ENCODE peak calls at places on chromosomes 16 and 17, in ten cellular contexts. One of them, this sample, is unnamed.

GRCh38 chr16:81729451-81729850 is 49.6 kb upstream of the PLCG2 start:
- DNase-seq in fibroblast of the aortic adventitia: no peak
- DNase-seq in stimulated activated CD4-positive, alpha-beta T cell treated with anti-CD3 and anti-CD28 coated beads, Interleukin-4, amount 100 ng/mL, for 4 hours: no peak
- DNase-seq in NCI-H1048: no peak
- DNase-seq in activated T-cell treated with anti-CD3 and anti-CD28 coated beads for 1 hour: no peak
- DNase-seq in activated CD8-positive, alpha-beta T cell treated with anti-CD3 and anti-CD28 coated beads for 36 hours: peak; percentile 27
- DNase-seq in small intestine: no peak
- DNase-seq in Calu3: no peak
- DNase-seq in NCI-H2081: no peak
- DNase-seq in body of pancreas: no peak
- DNase-seq in this sample: no peak

GRCh38 chr17:20092292-20092867 is 83.2 kb downstream of the SPECC1 start:
- DNase-seq in small intestine: no peak
- DNase-seq in NCI-H2081: no peak
- DNase-seq in activated CD8-positive, alpha-beta T cell treated with anti-CD3 and anti-CD28 coated beads for 36 hours: no peak
- DNase-seq in fibroblast of the aortic adventitia: no peak
- DNase-seq in stimulated activated CD4-positive, alpha-beta T cell treated with anti-CD3 and anti-CD28 coated beads, Interleukin-4, amount 100 ng/mL, for 4 hours: no peak
- DNase-seq in NCI-H1048: no peak
- DNase-seq in Calu3: no peak
- DNase-seq in activated T-cell treated with anti-CD3 and anti-CD28 coated beads for 1 hour: no peak
- DNase-seq in body of pancreas: no peak
- DNase-seq in this sample: no peak

GRCh38 chr16:19363741-19364140 is 53.9 kb upstream of the TMC5 start:
- DNase-seq in activated CD8-positive, alpha-beta T cell treated with anti-CD3 and anti-CD28 coated beads for 36 hours: no peak
- DNase-seq in small intestine: no peak
- DNase-seq in NCI-H1048: no peak
- DNase-seq in NCI-H2081: no peak
- DNase-seq in Calu3: no peak
- DNase-seq in activated T-cell treated with anti-CD3 and anti-CD28 coated beads for 1 hour: no peak
- DNase-seq in fibroblast of the aortic adventitia: no peak
- DNase-seq in body of pancreas: no peak
- DNase-seq in stimulated activated CD4-positive, alpha-beta T cell treated with anti-CD3 and anti-CD28 coated beads, Interleukin-4, amount 100 ng/mL, for 4 hours: no peak
- DNase-seq in this sample: no peak

GRCh38 chr17:77456271-77456950 is 315.6 kb downstream of the SEC14L1 start:
- DNase-seq in activated CD8-positive, alpha-beta T cell treated with anti-CD3 and anti-CD28 coated beads for 36 hours: peak; percentile 43
- DNase-seq in activated T-cell treated with anti-CD3 and anti-CD28 coated beads for 1 hour: no peak
- DNase-seq in small intestine: no peak
- DNase-seq in stimulated activated CD4-positive, alpha-beta T cell treated with anti-CD3 and anti-CD28 coated beads, Interleukin-4, amount 100 ng/mL, for 4 hours: no peak
- DNase-seq in NCI-H2081: no peak
- DNase-seq in fibroblast of the aortic adventitia: no peak
- DNase-seq in body of pancreas: no peak
- DNase-seq in Calu3: no peak
- DNase-seq in NCI-H1048: no peak
- DNase-seq in this sample: no peak

GRCh38 chr17:75531724-75532090 is 6.2 kb downstream of the LLGL2 start:
- DNase-seq in activated T-cell treated with anti-CD3 and anti-CD28 coated beads for 1 hour: no peak
- DNase-seq in activated CD8-positive, alpha-beta T cell treated with anti-CD3 and anti-CD28 coated beads for 36 hours: no peak
- DNase-seq in NCI-H2081: no peak
- DNase-seq in NCI-H1048: no peak
- DNase-seq in body of pancreas: no peak
- DNase-seq in Calu3: peak; percentile 62
- DNase-seq in stimulated activated CD4-positive, alpha-beta T cell treated with anti-CD3 and anti-CD28 coated beads, Interleukin-4, amount 100 ng/mL, for 4 hours: no peak
- DNase-seq in fibroblast of the aortic adventitia: no peak
- DNase-seq in small intestine: peak; percentile 57
- DNase-seq in this sample: no peak

GRCh38 chr16:12000032-12000431 is 23.5 kb downstream of the SNX29 start:
- DNase-seq in Calu3: no peak
- DNase-seq in activated T-cell treated with anti-CD3 and anti-CD28 coated beads for 1 hour: no peak
- DNase-seq in stimulated activated CD4-positive, alpha-beta T cell treated with anti-CD3 and anti-CD28 coated beads, Interleukin-4, amount 100 ng/mL, for 4 hours: no peak
- DNase-seq in small intestine: no peak
- DNase-seq in NCI-H2081: no peak
- DNase-seq in activated CD8-positive, alpha-beta T cell treated with anti-CD3 and anti-CD28 coated beads for 36 hours: no peak
- DNase-seq in NCI-H1048: no peak
- DNase-seq in body of pancreas: no peak
- DNase-seq in fibroblast of the aortic adventitia: no peak
- DNase-seq in this sample: no peak

GRCh38 chr17:81615401-81615930 is 21.4 kb downstream of the NPLOC4 start:
- DNase-seq in body of pancreas: no peak
- DNase-seq in small intestine: no peak
- DNase-seq in NCI-H1048: no peak
- DNase-seq in stimulated activated CD4-positive, alpha-beta T cell treated with anti-CD3 and anti-CD28 coated beads, Interleukin-4, amount 100 ng/mL, for 4 hours: no peak
- DNase-seq in activated T-cell treated with anti-CD3 and anti-CD28 coated beads for 1 hour: no peak
- DNase-seq in fibroblast of the aortic adventitia: no peak
- DNase-seq in NCI-H2081: no peak
- DNase-seq in activated CD8-positive, alpha-beta T cell treated with anti-CD3 and anti-CD28 coated beads for 36 hours: peak; percentile 22
- DNase-seq in Calu3: no peak
- DNase-seq in this sample: no peak

GRCh38 chr17:18042969-18043368 is 3.8 kb downstream of the GID4 start:
- DNase-seq in Calu3: no peak
- DNase-seq in fibroblast of the aortic adventitia: no peak
- DNase-seq in NCI-H2081: no peak
- DNase-seq in NCI-H1048: no peak
- DNase-seq in activated CD8-positive, alpha-beta T cell treated with anti-CD3 and anti-CD28 coated beads for 36 hours: no peak
- DNase-seq in small intestine: no peak
- DNase-seq in activated T-cell treated with anti-CD3 and anti-CD28 coated beads for 1 hour: no peak
- DNase-seq in stimulated activated CD4-positive, alpha-beta T cell treated with anti-CD3 and anti-CD28 coated beads, Interleukin-4, amount 100 ng/mL, for 4 hours: no peak
- DNase-seq in body of pancreas: no peak
- DNase-seq in this sample: no peak

GRCh38 chr16:17161034-17161433 is 309.7 kb downstream of the XYLT1 start:
- DNase-seq in Calu3: no peak
- DNase-seq in activated T-cell treated with anti-CD3 and anti-CD28 coated beads for 1 hour: no peak
- DNase-seq in stimulated activated CD4-positive, alpha-beta T cell treated with anti-CD3 and anti-CD28 coated beads, Interleukin-4, amount 100 ng/mL, for 4 hours: no peak
- DNase-seq in small intestine: no peak
- DNase-seq in activated CD8-positive, alpha-beta T cell treated with anti-CD3 and anti-CD28 coated beads for 36 hours: no peak
- DNase-seq in body of pancreas: no peak
- DNase-seq in NCI-H1048: no peak
- DNase-seq in NCI-H2081: no peak
- DNase-seq in fibroblast of the aortic adventitia: no peak
- DNase-seq in this sample: no peak

GRCh38 chr16:62201911-62202310 is 165.7 kb upstream of the CDH8 start:
- DNase-seq in Calu3: no peak
- DNase-seq in NCI-H1048: no peak
- DNase-seq in activated CD8-positive, alpha-beta T cell treated with anti-CD3 and anti-CD28 coated beads for 36 hours: no peak
- DNase-seq in fibroblast of the aortic adventitia: no peak
- DNase-seq in stimulated activated CD4-positive, alpha-beta T cell treated with anti-CD3 and anti-CD28 coated beads, Interleukin-4, amount 100 ng/mL, for 4 hours: no peak
- DNase-seq in small intestine: no peak
- DNase-seq in NCI-H2081: no peak
- DNase-seq in body of pancreas: no peak
- DNase-seq in activated T-cell treated with anti-CD3 and anti-CD28 coated beads for 1 hour: no peak
- DNase-seq in this sample: no peak

GRCh38 chr16:86134802-86135461 is 236.0 kb downstream of the IRF8 start:
- DNase-seq in body of pancreas: no peak
- DNase-seq in small intestine: no peak
- DNase-seq in activated CD8-positive, alpha-beta T cell treated with anti-CD3 and anti-CD28 coated beads for 36 hours: no peak
- DNase-seq in stimulated activated CD4-positive, alpha-beta T cell treated with anti-CD3 and anti-CD28 coated beads, Interleukin-4, amount 100 ng/mL, for 4 hours: no peak
- DNase-seq in fibroblast of the aortic adventitia: peak; percentile 69
- DNase-seq in NCI-H1048: no peak
- DNase-seq in activated T-cell treated with anti-CD3 and anti-CD28 coated beads for 1 hour: no peak
- DNase-seq in Calu3: no peak
- DNase-seq in NCI-H2081: no peak
- DNase-seq in this sample: peak; percentile 24

GRCh38 chr16:68069511-68070248 is 15.5 kb upstream of the NFATC3 start:
- DNase-seq in activated CD8-positive, alpha-beta T cell treated with anti-CD3 and anti-CD28 coated beads for 36 hours: peak; percentile 64
- DNase-seq in small intestine: peak; percentile 78
- DNase-seq in fibroblast of the aortic adventitia: no peak
- DNase-seq in Calu3: no peak
- DNase-seq in NCI-H2081: no peak
- DNase-seq in activated T-cell treated with anti-CD3 and anti-CD28 coated beads for 1 hour: no peak
- DNase-seq in body of pancreas: peak; percentile 78
- DNase-seq in NCI-H1048: no peak
- DNase-seq in stimulated activated CD4-positive, alpha-beta T cell treated with anti-CD3 and anti-CD28 coated beads, Interleukin-4, amount 100 ng/mL, for 4 hours: no peak
- DNase-seq in this sample: peak; percentile 76

GRCh38 chr16:56892705-56893104 is 27.7 kb downstream of the SLC12A3 start:
- DNase-seq in Calu3: no peak
- DNase-seq in NCI-H1048: no peak
- DNase-seq in activated CD8-positive, alpha-beta T cell treated with anti-CD3 and anti-CD28 coated beads for 36 hours: no peak
- DNase-seq in fibroblast of the aortic adventitia: no peak
- DNase-seq in NCI-H2081: no peak
- DNase-seq in body of pancreas: no peak
- DNase-seq in activated T-cell treated with anti-CD3 and anti-CD28 coated beads for 1 hour: no peak
- DNase-seq in stimulated activated CD4-positive, alpha-beta T cell treated with anti-CD3 and anti-CD28 coated beads, Interleukin-4, amount 100 ng/mL, for 4 hours: no peak
- DNase-seq in small intestine: no peak
- DNase-seq in this sample: no peak

GRCh38 chr17:16301963-16302855 is 51.1 kb downstream of the CENPV start:
- DNase-seq in NCI-H2081: no peak
- DNase-seq in activated CD8-positive, alpha-beta T cell treated with anti-CD3 and anti-CD28 coated beads for 36 hours: no peak
- DNase-seq in Calu3: no peak
- DNase-seq in activated T-cell treated with anti-CD3 and anti-CD28 coated beads for 1 hour: no peak
- DNase-seq in fibroblast of the aortic adventitia: no peak
- DNase-seq in small intestine: no peak
- DNase-seq in NCI-H1048: no peak
- DNase-seq in stimulated activated CD4-positive, alpha-beta T cell treated with anti-CD3 and anti-CD28 coated beads, Interleukin-4, amount 100 ng/mL, for 4 hours: no peak
- DNase-seq in body of pancreas: no peak
- DNase-seq in this sample: no peak

GRCh38 chr17:77735341-77736206 is 222.9 kb upstream of the TNRC6C start:
- DNase-seq in small intestine: no peak
- DNase-seq in Calu3: no peak
- DNase-seq in activated T-cell treated with anti-CD3 and anti-CD28 coated beads for 1 hour: no peak
- DNase-seq in NCI-H1048: no peak
- DNase-seq in activated CD8-positive, alpha-beta T cell treated with anti-CD3 and anti-CD28 coated beads for 36 hours: no peak
- DNase-seq in NCI-H2081: peak; percentile 88
- DNase-seq in stimulated activated CD4-positive, alpha-beta T cell treated with anti-CD3 and anti-CD28 coated beads, Interleukin-4, amount 100 ng/mL, for 4 hours: no peak
- DNase-seq in body of pancreas: no peak
- DNase-seq in fibroblast of the aortic adventitia: peak; percentile 34
- DNase-seq in this sample: peak; percentile 72

GRCh38 chr16:51404386-51404785 is 253.3 kb upstream of the SALL1 start:
- DNase-seq in NCI-H1048: no peak
- DNase-seq in fibroblast of the aortic adventitia: peak; percentile 20
- DNase-seq in body of pancreas: no peak
- DNase-seq in NCI-H2081: no peak
- DNase-seq in activated CD8-positive, alpha-beta T cell treated with anti-CD3 and anti-CD28 coated beads for 36 hours: no peak
- DNase-seq in Calu3: peak; percentile 36
- DNase-seq in small intestine: no peak
- DNase-seq in stimulated activated CD4-positive, alpha-beta T cell treated with anti-CD3 and anti-CD28 coated beads, Interleukin-4, amount 100 ng/mL, for 4 hours: no peak
- DNase-seq in activated T-cell treated with anti-CD3 and anti-CD28 coated beads for 1 hour: no peak
- DNase-seq in this sample: no peak

GRCh38 chr16:50322333-50322732 is 46.5 kb downstream of the BRD7 start:
- DNase-seq in activated CD8-positive, alpha-beta T cell treated with anti-CD3 and anti-CD28 coated beads for 36 hours: no peak
- DNase-seq in stimulated activated CD4-positive, alpha-beta T cell treated with anti-CD3 and anti-CD28 coated beads, Interleukin-4, amount 100 ng/mL, for 4 hours: no peak
- DNase-seq in fibroblast of the aortic adventitia: no peak
- DNase-seq in NCI-H1048: no peak
- DNase-seq in Calu3: no peak
- DNase-seq in body of pancreas: no peak
- DNase-seq in activated T-cell treated with anti-CD3 and anti-CD28 coated beads for 1 hour: no peak
- DNase-seq in small intestine: no peak
- DNase-seq in NCI-H2081: no peak
- DNase-seq in this sample: no peak

GRCh38 chr16:15725641-15726240 is 75.7 kb downstream of the NDE1 start:
- DNase-seq in NCI-H1048: no peak
- DNase-seq in activated T-cell treated with anti-CD3 and anti-CD28 coated beads for 1 hour: no peak
- DNase-seq in activated CD8-positive, alpha-beta T cell treated with anti-CD3 and anti-CD28 coated beads for 36 hours: no peak
- DNase-seq in body of pancreas: no peak
- DNase-seq in fibroblast of the aortic adventitia: no peak
- DNase-seq in stimulated activated CD4-positive, alpha-beta T cell treated with anti-CD3 and anti-CD28 coated beads, Interleukin-4, amount 100 ng/mL, for 4 hours: no peak
- DNase-seq in NCI-H2081: no peak
- DNase-seq in Calu3: no peak
- DNase-seq in small intestine: no peak
- DNase-seq in this sample: no peak

GRCh38 chr16:82580293-82580900 is 46.4 kb upstream of the CDH13 start:
- DNase-seq in stimulated activated CD4-positive, alpha-beta T cell treated with anti-CD3 and anti-CD28 coated beads, Interleukin-4, amount 100 ng/mL, for 4 hours: no peak
- DNase-seq in body of pancreas: peak; percentile 19
- DNase-seq in Calu3: peak; percentile 16
- DNase-seq in fibroblast of the aortic adventitia: peak; percentile 3
- DNase-seq in NCI-H2081: no peak
- DNase-seq in small intestine: peak; percentile 27
- DNase-seq in activated CD8-positive, alpha-beta T cell treated with anti-CD3 and anti-CD28 coated beads for 36 hours: peak; percentile 3
- DNase-seq in activated T-cell treated with anti-CD3 and anti-CD28 coated beads for 1 hour: no peak
- DNase-seq in NCI-H1048: peak; percentile 4
- DNase-seq in this sample: no peak